ENCODE peak calls at places on chromosomes 5 and 9, in seven cellular contexts. M, O, A, P, Y, K and D are unnamed samples. For H3K4me1, the result is how much of the 10 kb centered on the place peaks cover.

GRCh38 chr9:126033318-126033717 is 286.1 kb downstream of the PBX3 start:
- DNase-seq in M (no peak), O (no peak), A (no peak), P (no peak), Y (no peak), K (no peak), D (no peak)

GRCh38 chr5:83718195-83718825 is 2.3 kb downstream of the HAPLN1 start:
- DNase-seq in M (no peak), O (no peak), A (no peak), P (no peak), Y (peak), K (no peak), D (no peak)

GRCh38 chr5:24161559-24161958 is 483.2 kb downstream of the CDH10 start:
- DNase-seq in M (no peak), O (no peak), A (no peak), P (no peak), Y (no peak), K (no peak), D (no peak)

GRCh38 chr9:117784996-117785395 is 80.8 kb downstream of the TLR4 start:
- DNase-seq in M (no peak), O (no peak), A (no peak), P (no peak), Y (no peak), K (no peak), D (no peak)

GRCh38 chr9:113269355-113269754 is 6.0 kb downstream of the CDC26 start:
- DNase-seq in M (no peak), O (no peak), A (no peak), P (no peak), Y (no peak), K (no peak), D (no peak)

GRCh38 chr9:96621619-96622018 is 2.0 kb upstream of the CDC14B start:
- DNase-seq in M (no peak), O (no peak), A (no peak), P (no peak), Y (no peak), K (no peak), D (no peak)

GRCh38 chr5:169974121-169974770 is 6.0 kb downstream of the INSYN2B start:
- DNase-seq in M (no peak), O (no peak), A (no peak), P (no peak), Y (no peak), K (no peak), D (no peak)

GRCh38 chr9:123260340-123260739 is 8.0 kb downstream of the STRBP start:
- DNase-seq in M (no peak), O (no peak), A (no peak), P (no peak), Y (no peak), K (no peak), D (no peak)

GRCh38 chr5:144076521-144077083 is 93.9 kb downstream of the YIPF5 start:
- DNase-seq in M (no peak), O (no peak), A (no peak), P (no peak), Y (no peak), K (no peak), D (no peak)

GRCh38 chr9:121884057-121884512 is 209.0 kb downstream of the TTLL11 start:
- DNase-seq in M (no peak), O (no peak), A (no peak), P (no peak), Y (peak), K (no peak), D (no peak)

GRCh38 chr5:134085411-134085810 is 29.1 kb upstream of the TCF7 start:
- DNase-seq in M (no peak), O (no peak), A (no peak), P (no peak), Y (no peak), K (peak), D (no peak)

GRCh38 chr5:72076901-72077300 is 30.4 kb upstream of the MAP1B start:
- DNase-seq in M (no peak), O (no peak), A (no peak), P (no peak), Y (no peak), K (no peak), D (no peak)

GRCh38 chr5:131545856-131546255 is 89.2 kb downstream of the RAPGEF6 start:
- DNase-seq in M (no peak), O (no peak), A (no peak), P (no peak), Y (no peak), K (no peak), D (no peak)

GRCh38 chr5:99019812-99020697 is 91.2 kb upstream of the CHD1 start:
- DNase-seq in M (no peak), O (no peak), A (no peak), P (no peak), Y (no peak), K (no peak), D (no peak)

GRCh38 chr9:37927611-37928551 is 24.0 kb upstream of the SLC25A51 start:
- DNase-seq in M (no peak), O (no peak), A (no peak), P (no peak), Y (no peak), K (no peak), D (no peak)

GRCh38 chr5:59178482-59178881 is 595.6 kb downstream of the RAB3C start:
- DNase-seq in M (no peak), O (no peak), A (no peak), P (no peak), Y (no peak), K (no peak), D (no peak)

GRCh38 chr9:93083592-93084470 is 12.2 kb upstream of the CARD19 start:
- DNase-seq in M (no peak), O (no peak), A (no peak), P (peak), Y (peak), K (peak), D (peak)

GRCh38 chr9:73093740-73094379 is 57.8 kb upstream of the ANXA1 start:
- DNase-seq in M (no peak), O (no peak), A (no peak), P (no peak), Y (no peak), K (no peak), D (no peak)

GRCh38 chr5:33310471-33310870 is 130.3 kb upstream of the TARS1 start:
- DNase-seq in M (no peak), O (no peak), A (no peak), P (no peak), Y (no peak), K (no peak), D (no peak)

GRCh38 chr5:141747152-141747640 is 65.2 kb upstream of the ARAP3 start:
- DNase-seq in M (peak), O (peak), A (no peak), P (peak), Y (peak), K (peak), D (peak)

GRCh38 chr9:110446171-110446570 is 108.5 kb upstream of the TXNDC8 start:
- DNase-seq in M (no peak), O (no peak), A (no peak), P (no peak), Y (no peak), K (no peak), D (no peak)

GRCh38 chr9:130451509-130452388 is 7.0 kb downstream of the ASS1 start:
- DNase-seq in M (peak), O (peak), A (no peak), P (peak), Y (no peak), K (peak), D (peak)

GRCh38 chr5:95709967-95710650 is 21.0 kb upstream of the RHOBTB3 start:
- DNase-seq in M (peak), O (no peak), A (no peak), P (no peak), Y (peak), K (peak), D (no peak)

GRCh38 chr9:112119225-112120045 is 55.7 kb downstream of the SUSD1 start:
- DNase-seq in M (no peak), O (no peak), A (no peak), P (no peak), Y (no peak), K (no peak), D (peak)

GRCh38 chr5:134227259-134227658 is 1.4 kb upstream of the PPP2CA start:
- DNase-seq in M (no peak), O (no peak), A (no peak), P (no peak), Y (peak), K (peak), D (no peak)

GRCh38 chr5:154778534-154778933 is 23.4 kb downstream of the LARP1 start:
- DNase-seq in M (no peak), O (no peak), A (no peak), P (no peak), Y (no peak), K (no peak), D (no peak)

GRCh38 chr9:35114921-35115341 is 731 bp downstream of the ATOSB start:
- DNase-seq in M (peak), O (no peak), A (no peak), P (peak), Y (peak), K (peak), D (no peak)

GRCh38 chr5:111411321-111411720 is 101.0 kb downstream of the STARD4 start:
- DNase-seq in M (no peak), O (no peak), A (no peak), P (no peak), Y (no peak), K (no peak), D (no peak)

GRCh38 chr5:72244862-72245371 is 75.1 kb downstream of the MRPS27 start:
- DNase-seq in M (no peak), O (no peak), A (no peak), P (no peak), Y (peak), K (no peak), D (no peak)

GRCh38 chr5:60578295-60578694 is 121.7 kb downstream of the DEPDC1B start:
- DNase-seq in M (no peak), O (no peak), A (no peak), P (no peak), Y (no peak), K (no peak), D (no peak)

GRCh38 chr5:8396756-8397155 is 527.8 kb downstream of the MTRR start:
- DNase-seq in M (no peak), O (no peak), A (no peak), P (no peak), Y (no peak), K (no peak), D (no peak)

GRCh38 chr5:78501411-78502338 is 141.3 kb downstream of the SCAMP1 start:
- DNase-seq in M (no peak), O (no peak), A (no peak), P (no peak), Y (no peak), K (no peak), D (no peak)

GRCh38 chr5:78499485-78499884 is 139.1 kb downstream of the SCAMP1 start:
- DNase-seq in M (no peak), O (no peak), A (no peak), P (no peak), Y (no peak), K (no peak), D (no peak)

GRCh38 chr5:78496373-78496772 is 136.0 kb downstream of the SCAMP1 start:
- DNase-seq in M (no peak), O (no peak), A (no peak), P (no peak), Y (no peak), K (no peak), D (no peak)

GRCh38 chr5:78497573-78498533 is 137.4 kb downstream of the SCAMP1 start:
- DNase-seq in M (no peak), O (no peak), A (no peak), P (no peak), Y (no peak), K (no peak), D (no peak)

GRCh38 chr5:78500028-78500427 is 139.6 kb downstream of the SCAMP1 start:
- DNase-seq in M (no peak), O (no peak), A (no peak), P (no peak), Y (no peak), K (no peak), D (no peak)
- H3K4me1 ChIP-seq in M (half or more), O (under half), A (under half), P (under half), Y (under half), K (half or more), D (under half)

GRCh38 chr9:89481161-89481915 is 16.6 kb downstream of the SEMA4D start:
- DNase-seq in M (no peak), O (no peak), A (peak), P (peak), Y (no peak), K (peak), D (no peak)
- H3K4me1 ChIP-seq in M (under half), O (under half), A (half or more), P (under half), Y (under half), K (under half), D (under half)

GRCh38 chr5:139185589-139185988 is 12.6 kb downstream of the SIL1 start:
- DNase-seq in M (no peak), O (no peak), A (no peak), P (no peak), Y (no peak), K (no peak), D (no peak)

GRCh38 chr5:139183502-139183901 is 14.7 kb downstream of the SIL1 start:
- DNase-seq in M (no peak), O (no peak), A (no peak), P (no peak), Y (no peak), K (no peak), D (no peak)

GRCh38 chr5:139180850-139181785 is 17.1 kb downstream of the SIL1 start:
- DNase-seq in M (no peak), O (no peak), A (no peak), P (no peak), Y (no peak), K (no peak), D (no peak)

GRCh38 chr5:139181835-139182452 is 16.2 kb downstream of the SIL1 start:
- DNase-seq in M (no peak), O (no peak), A (no peak), P (no peak), Y (no peak), K (peak), D (no peak)

DNA sequence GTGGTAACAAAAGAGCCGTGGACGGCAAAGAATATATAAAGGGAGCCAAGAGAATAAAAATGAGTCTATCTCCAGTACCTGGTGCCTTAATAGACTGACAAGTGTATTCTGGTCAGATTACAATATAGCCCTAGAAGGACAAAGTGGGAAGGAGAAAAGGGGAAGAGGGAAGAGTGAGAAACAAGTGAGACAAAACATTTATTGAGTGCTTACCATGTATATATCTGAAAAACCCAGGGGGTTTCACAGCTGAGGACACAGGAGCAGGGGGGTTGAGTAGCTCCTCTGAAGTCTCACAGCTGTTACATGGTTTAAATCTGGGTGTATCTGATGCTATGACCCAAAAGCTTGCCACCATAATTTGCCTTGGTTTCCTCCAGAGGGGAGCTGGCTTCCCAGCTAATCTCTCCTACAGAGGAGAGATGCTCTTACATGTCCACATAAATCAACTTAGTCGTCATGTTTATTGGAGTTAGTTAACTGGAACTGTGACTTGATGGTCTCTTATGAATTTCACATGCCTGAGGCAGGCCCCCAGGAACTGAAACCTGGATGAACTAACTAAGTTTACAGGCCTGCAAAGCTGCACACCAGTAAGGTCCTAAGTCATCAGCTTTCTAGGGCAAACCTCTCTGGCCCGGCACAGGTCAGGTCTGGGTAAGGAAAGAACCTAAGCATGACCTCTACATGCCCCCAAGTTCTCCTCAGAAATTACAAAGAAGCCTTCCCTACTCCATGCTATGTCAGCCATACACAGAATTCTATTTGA is 15.5 kb downstream of the SIL1 start:
- DNase-seq in M (no peak), O (no peak), A (no peak), P (no peak), Y (no peak), K (no peak), D (no peak)
- H3K4me1 ChIP-seq in M (half or more), O (under half), A (under half), P (under half), Y (under half), K (half or more), D (under half)

DNA sequence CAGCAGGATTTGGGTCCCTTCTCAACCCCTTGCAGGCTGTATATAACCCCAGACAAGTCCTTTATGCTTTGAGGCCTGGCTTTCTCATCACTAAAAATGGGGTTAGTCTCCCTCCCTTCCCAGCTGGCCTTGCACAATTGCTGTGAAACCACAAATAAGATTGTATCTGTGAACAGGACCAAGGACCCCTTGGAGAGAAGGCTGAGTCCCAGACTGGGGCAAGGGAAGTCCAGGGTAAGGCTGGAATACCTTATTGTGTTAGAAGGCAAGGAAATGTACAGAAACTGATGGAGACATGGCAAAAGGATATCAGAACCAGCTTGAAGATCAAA is 11.4 kb downstream of the MACROH2A1 start:
- DNase-seq in M (no peak), O (no peak), A (no peak), P (no peak), Y (no peak), K (no peak), D (no peak)
- H3K4me1 ChIP-seq in M (half or more), O (half or more), A (under half), P (under half), Y (under half), K (half or more), D (half or more)

GRCh38 chr5:150063638-150064037 is 22.7 kb downstream of the CSF1R start:
- DNase-seq in M (no peak), O (peak), A (no peak), P (no peak), Y (no peak), K (peak), D (no peak)
- H3K4me1 ChIP-seq in M (under half), O (under half), A (under half), P (under half), Y (under half), K (under half), D (under half)

GRCh38 chr5:159324986-159325385 is 5.3 kb downstream of the IL12B start:
- DNase-seq in M (no peak), O (no peak), A (no peak), P (no peak), Y (no peak), K (no peak), D (no peak)

GRCh38 chr5:159319822-159320221 is 10.5 kb downstream of the IL12B start:
- DNase-seq in M (no peak), O (no peak), A (no peak), P (no peak), Y (no peak), K (no peak), D (no peak)

GRCh38 chr5:159322180-159322579 is 8.1 kb downstream of the IL12B start:
- DNase-seq in M (no peak), O (no peak), A (no peak), P (no peak), Y (no peak), K (no peak), D (no peak)

GRCh38 chr5:159319363-159319762 is 10.9 kb downstream of the IL12B start:
- DNase-seq in M (no peak), O (no peak), A (no peak), P (no peak), Y (no peak), K (no peak), D (no peak)

DNA sequence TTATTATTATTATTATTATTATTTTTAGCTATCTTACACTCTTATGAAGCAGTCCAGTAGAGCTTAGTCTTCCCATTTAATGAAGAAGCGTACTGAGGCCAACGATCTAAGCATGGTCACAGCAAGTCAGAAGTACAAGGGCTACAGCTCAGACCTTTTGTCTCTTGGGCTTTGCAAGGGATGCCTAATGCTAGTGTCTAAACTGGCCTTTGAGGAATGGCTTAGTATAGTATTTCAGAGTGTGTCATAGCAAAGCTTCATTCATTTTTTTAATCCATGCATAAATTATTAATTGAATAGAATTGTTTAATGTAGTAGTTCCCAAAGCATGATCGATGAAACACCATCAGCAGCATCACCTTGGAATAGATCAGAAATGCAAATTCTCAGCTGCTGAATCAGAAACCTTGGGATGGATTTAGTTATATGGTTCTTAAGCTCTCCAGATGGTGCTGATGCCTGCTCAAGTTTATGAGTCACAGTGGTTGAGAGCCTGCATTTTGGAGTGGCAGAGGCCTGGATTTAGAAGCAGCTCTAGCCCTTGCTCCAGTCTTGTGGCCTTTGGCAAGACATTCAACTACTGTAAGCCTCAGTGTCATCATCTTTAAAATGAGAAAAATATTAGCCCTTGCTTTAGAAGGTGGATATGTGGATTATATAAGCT is 6.1 kb downstream of the IL12B start:
- DNase-seq in M (no peak), O (no peak), A (no peak), P (no peak), Y (no peak), K (no peak), D (no peak)
- H3K4me1 ChIP-seq in M (under half), O (under half), A (under half), P (under half), Y (under half), K (under half), D (under half)

GRCh38 chr5:372556-372910 is 51.0 kb downstream of the AHRR start:
- DNase-seq in M (no peak), O (peak), A (no peak), P (peak), Y (no peak), K (no peak), D (peak)
- H3K4me1 ChIP-seq in M (under half), O (under half), A (under half), P (under half), Y (under half), K (under half), D (under half)

DNA sequence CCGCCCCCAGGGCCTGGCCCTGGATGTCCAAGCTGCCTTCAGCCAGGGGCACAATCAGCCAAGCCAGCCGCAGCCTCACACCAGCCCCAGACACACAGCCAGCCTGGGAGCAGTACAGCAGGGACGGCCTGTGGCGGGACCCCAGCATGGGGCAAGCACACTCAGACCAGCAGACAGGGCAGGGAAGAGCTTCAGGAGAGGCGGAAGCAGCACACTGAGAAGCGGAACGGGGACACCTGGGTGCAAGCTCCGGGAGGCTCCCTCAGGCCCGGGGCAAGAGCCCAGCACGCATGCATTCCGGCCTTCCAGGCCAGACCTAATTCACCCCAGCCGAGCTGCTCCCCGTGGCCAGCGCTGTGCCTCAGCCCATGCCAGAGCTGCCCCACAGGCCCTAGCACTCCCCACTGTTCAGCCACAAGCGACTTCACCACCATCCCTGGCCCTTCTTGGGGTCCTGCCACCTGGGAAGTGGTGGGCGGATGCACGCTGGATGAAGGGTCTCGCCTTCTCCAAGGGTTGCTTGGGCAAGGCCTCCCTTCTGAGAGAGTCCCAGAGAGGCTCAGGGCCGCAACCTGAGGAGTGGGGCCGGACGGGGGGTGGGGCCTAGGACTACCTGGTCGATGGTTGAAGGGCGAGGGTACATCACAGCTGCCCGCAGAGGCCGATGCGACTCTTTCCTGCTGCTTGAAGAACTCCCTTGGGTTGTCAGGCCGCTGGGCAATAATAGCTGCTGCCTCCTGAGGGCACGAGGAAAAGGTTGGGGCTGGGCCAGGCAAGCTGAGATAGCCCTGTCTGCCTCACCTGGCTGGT is 13.4 kb downstream of the DBN1 start:
- DNase-seq in M (no peak), O (no peak), A (no peak), P (no peak), Y (no peak), K (no peak), D (peak)
- H3K4me1 ChIP-seq in M (half or more), O (under half), A (under half), P (under half), Y (under half), K (under half), D (under half)